ENCODE peak calls at places on chromosomes 1 and 21, in seven cellular contexts. P is kidney, K is OCI-LY7, B is cardiac fibroblast, O is esophagus squamous epithelium, G is heart right ventricle, M is heart left ventricle. V is an unnamed sample.

GRCh38 chr1:93715529-93716126 is 34.0 kb upstream of the BCAR3 start:
- DNase-seq in P (no peak), K (peak), B (peak), O (no peak), G (no peak), M (peak), V (peak)

GRCh38 chr1:168091063-168091462 is 45.7 kb downstream of the GPR161 start:
- DNase-seq in P (no peak), K (no peak), B (no peak), O (no peak), G (no peak), M (no peak), V (no peak)

GRCh38 chr1:184329962-184330868 is 56.6 kb upstream of the C1orf21 start:
- DNase-seq in P (no peak), K (no peak), B (peak), O (no peak), G (no peak), M (no peak), V (no peak)

GRCh38 chr1:166588741-166589140 is 250.5 kb upstream of the POGK start:
- DNase-seq in P (no peak), K (no peak), B (no peak), O (no peak), G (no peak), M (no peak), V (no peak)

GRCh38 chr21:44290327-44291077 is 4.8 kb downstream of the AIRE start:
- DNase-seq in P (peak), K (no peak), B (no peak), O (no peak), G (no peak), M (peak), V (no peak)

GRCh38 chr21:21003701-21004100 is 5.5 kb downstream of the NCAM2 start:
- DNase-seq in P (no peak), K (peak), B (peak), O (no peak), G (no peak), M (no peak), V (peak)

GRCh38 chr1:109170051-109170775 is 43.5 kb upstream of the SARS1 start:
- DNase-seq in P (no peak), K (no peak), B (peak), O (no peak), G (no peak), M (no peak), V (no peak)

GRCh38 chr1:195897072-195897471 is 711.2 kb downstream of the KCNT2 start:
- DNase-seq in P (no peak), K (no peak), B (no peak), O (no peak), G (no peak), M (no peak), V (no peak)

GRCh38 chr1:19799233-19799876 is 361 bp downstream of the TMCO4 start:
- DNase-seq in P (peak), K (peak), B (peak), O (peak), G (peak), M (peak), V (peak)

GRCh38 chr1:182328591-182328990 is 63.0 kb downstream of the GLUL start:
- DNase-seq in P (no peak), K (no peak), B (no peak), O (no peak), G (no peak), M (no peak), V (no peak)

GRCh38 chr1:6464514-6464836 is 1.5 kb downstream of the TNFRSF25 start:
- DNase-seq in P (peak), K (no peak), B (no peak), O (no peak), G (peak), M (peak), V (no peak)

GRCh38 chr1:203610061-203610460 is 16.6 kb upstream of the ATP2B4 start:
- DNase-seq in P (no peak), K (no peak), B (no peak), O (no peak), G (no peak), M (no peak), V (no peak)

GRCh38 chr1:31784356-31785019 is 20.3 kb upstream of the ADGRB2 start:
- DNase-seq in P (peak), K (no peak), B (no peak), O (no peak), G (no peak), M (no peak), V (no peak)

GRCh38 chr1:246782120-246782900 is 58.1 kb downstream of the SCCPDH start:
- DNase-seq in P (no peak), K (no peak), B (peak), O (no peak), G (peak), M (peak), V (no peak)

GRCh38 chr1:70617728-70618127 is 206.7 kb downstream of the CTH start:
- DNase-seq in P (no peak), K (no peak), B (no peak), O (no peak), G (no peak), M (no peak), V (no peak)

GRCh38 chr1:167904641-167905040 is 9.3 kb downstream of the ADCY10 start:
- DNase-seq in P (no peak), K (no peak), B (peak), O (no peak), G (no peak), M (no peak), V (no peak)

GRCh38 chr1:206723500-206724472 is 39.1 kb downstream of the MAPKAPK2 start:
- DNase-seq in P (peak), K (no peak), B (peak), O (no peak), G (peak), M (peak), V (no peak)

GRCh38 chr21:36388835-36389234 is 3.6 kb downstream of the CHAF1B start:
- DNase-seq in P (no peak), K (no peak), B (peak), O (no peak), G (no peak), M (no peak), V (peak)

GRCh38 chr1:21814241-21814918 is 2.3 kb downstream of the LDLRAD2 start:
- DNase-seq in P (peak), K (peak), B (no peak), O (no peak), G (no peak), M (no peak), V (peak)

GRCh38 chr1:235923466-235924008 is 56.8 kb upstream of the LYST start:
- DNase-seq in P (no peak), K (no peak), B (peak), O (no peak), G (no peak), M (no peak), V (peak)

GRCh38 chr21:17051054-17051453 is 461.8 kb upstream of the CXADR start:
- DNase-seq in P (no peak), K (no peak), B (no peak), O (no peak), G (no peak), M (no peak), V (no peak)

GRCh38 chr1:22530701-22531100 is 32.6 kb upstream of the EPHA8 start:
- DNase-seq in P (no peak), K (no peak), B (no peak), O (no peak), G (no peak), M (no peak), V (no peak)

GRCh38 chr1:182113879-182114626 is 52.5 kb upstream of the ZNF648 start:
- DNase-seq in P (no peak), K (no peak), B (no peak), O (no peak), G (no peak), M (no peak), V (no peak)

GRCh38 chr1:44810101-44810761 is 1.9 kb downstream of the BTBD19 start:
- DNase-seq in P (peak), K (peak), B (peak), O (no peak), G (peak), M (peak), V (peak)

GRCh38 chr1:116064616-116065015 is 46.6 kb upstream of the MAB21L3 start:
- DNase-seq in P (no peak), K (no peak), B (peak), O (no peak), G (no peak), M (no peak), V (no peak)

GRCh38 chr1:190436615-190437014 is 41.0 kb downstream of the BRINP3 start:
- DNase-seq in P (no peak), K (peak), B (peak), O (no peak), G (no peak), M (no peak), V (peak)

GRCh38 chr1:10814312-10814711 is 17.9 kb upstream of the CASZ1 start:
- DNase-seq in P (peak), K (no peak), B (no peak), O (no peak), G (no peak), M (no peak), V (no peak)

GRCh38 chr1:66778969-66779368 is 22.1 kb downstream of the INSL5 start:
- DNase-seq in P (no peak), K (no peak), B (peak), O (no peak), G (no peak), M (no peak), V (peak)

GRCh38 chr21:19981938-19982337 is 1016.3 kb upstream of the NCAM2 start:
- DNase-seq in P (no peak), K (no peak), B (no peak), O (no peak), G (no peak), M (no peak), V (no peak)

GRCh38 chr1:231866392-231867331 is 240.1 kb downstream of the DISC1 start:
- DNase-seq in P (no peak), K (peak), B (peak), O (no peak), G (peak), M (peak), V (peak)

GRCh38 chr1:215566556-215567490 is at the start of gene KCTD3:
- DNase-seq in P (peak), K (no peak), B (peak), O (no peak), G (peak), M (peak), V (peak)

GRCh38 chr1:198560093-198560638 is 19.7 kb upstream of the ATP6V1G3 start:
- DNase-seq in P (no peak), K (no peak), B (peak), O (no peak), G (no peak), M (no peak), V (no peak)

GRCh38 chr1:170704256-170704655 is 40.3 kb downstream of the PRRX1 start:
- DNase-seq in P (no peak), K (no peak), B (no peak), O (no peak), G (no peak), M (no peak), V (no peak)

GRCh38 chr1:32933742-32934322 is 30.8 kb downstream of the RNF19B start:
- DNase-seq in P (no peak), K (no peak), B (peak), O (no peak), G (no peak), M (no peak), V (no peak)

GRCh38 chr1:193846881-193847280 is 660.5 kb upstream of the B3GALT2 start:
- DNase-seq in P (no peak), K (no peak), B (no peak), O (no peak), G (no peak), M (no peak), V (no peak)

GRCh38 chr1:58143972-58144752 is 402.4 kb downstream of the OMA1 start:
- DNase-seq in P (no peak), K (no peak), B (no peak), O (no peak), G (no peak), M (no peak), V (no peak)

GRCh38 chr1:23371987-23372386 is 2.4 kb upstream of the ZNF436 start:
- DNase-seq in P (peak), K (no peak), B (no peak), O (no peak), G (no peak), M (no peak), V (no peak)

DNA sequence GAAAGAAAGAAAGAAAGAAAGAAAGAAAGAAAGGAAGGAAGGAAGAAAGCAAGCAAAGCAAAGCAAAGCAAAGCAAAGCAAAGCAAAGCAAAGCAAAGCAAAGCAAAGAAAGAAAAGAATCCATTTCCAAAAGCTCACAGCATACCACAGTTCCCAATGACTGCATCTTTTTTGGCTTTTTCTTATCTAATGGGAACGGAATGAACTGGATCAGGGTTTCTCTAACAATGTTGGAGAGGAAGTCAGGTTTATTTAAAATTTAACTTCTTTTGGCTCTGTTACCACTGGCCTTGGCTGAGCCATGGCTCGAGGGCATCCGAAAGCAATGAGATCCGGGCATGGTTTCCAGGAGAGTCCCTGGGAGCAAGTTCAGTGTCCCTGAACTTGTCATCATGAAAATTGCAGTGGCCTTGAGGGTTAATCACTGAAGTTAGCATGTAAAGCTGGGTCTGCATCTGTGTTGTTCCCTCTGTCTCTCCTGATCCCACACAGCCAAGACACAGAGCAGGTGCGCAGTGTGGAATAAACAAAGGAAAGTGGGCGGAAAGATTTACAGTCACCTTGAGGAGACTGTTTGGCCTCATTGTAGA is 34.6 kb upstream of the CTPS1 start:
- DNase-seq in P (no peak), K (no peak), B (peak), O (no peak), G (no peak), M (no peak), V (no peak)
- H3K4me3 ChIP-seq in P (no peak), K (no peak), B (no peak), O (no peak), G (no peak), M (no peak), V (no peak)

DNA sequence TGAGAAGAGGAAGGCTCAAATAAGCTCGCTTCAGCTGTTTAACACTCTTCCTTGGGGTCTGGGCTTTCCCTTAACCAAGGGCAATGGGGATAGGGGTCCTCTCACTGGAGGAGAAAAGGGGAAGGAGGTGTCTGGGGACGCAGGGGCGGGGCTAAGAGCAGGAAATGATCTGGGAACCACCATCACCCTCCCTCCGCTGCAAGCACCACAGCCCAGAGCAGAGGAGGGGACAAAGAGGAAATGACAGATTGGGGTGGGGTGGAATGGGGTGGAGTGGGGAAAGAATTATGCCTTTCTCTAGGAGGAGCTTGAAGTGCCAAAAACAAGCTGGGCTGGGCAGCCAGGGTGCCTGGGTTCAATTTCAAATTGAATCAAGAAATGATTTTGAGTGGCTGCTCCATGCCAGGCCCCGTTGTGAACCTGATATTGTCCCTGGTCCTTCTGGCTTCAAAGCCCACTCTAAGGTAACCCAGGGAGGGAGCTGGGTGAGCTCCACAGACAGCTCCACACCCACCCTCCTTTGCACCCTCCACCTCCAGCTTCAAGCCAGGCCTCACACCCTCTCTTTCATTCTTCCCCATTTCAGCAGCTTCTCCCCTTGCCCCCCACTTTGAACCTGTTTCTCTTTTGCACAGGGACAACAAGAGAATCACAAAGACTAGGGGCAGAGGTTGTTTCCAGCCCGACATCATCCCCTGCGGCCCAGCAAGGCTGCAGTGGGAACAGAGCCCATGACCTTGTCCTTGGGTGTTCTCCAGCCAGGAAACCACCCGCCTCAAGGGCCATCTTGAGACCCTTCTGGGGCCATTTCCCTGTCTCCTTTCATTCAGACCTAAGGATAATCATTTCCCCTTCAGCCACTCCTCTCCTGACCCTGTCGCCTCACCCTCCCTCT is 1.1 kb downstream of the ARHGAP30 start:
- DNase-seq in P (peak), K (peak), B (no peak), O (peak), G (peak), M (peak), V (peak)
- TF ChIP-seq CTCF in P (no peak), K (no peak), B (no peak), O (no peak), G (no peak), M (no peak), V (no peak)

DNA sequence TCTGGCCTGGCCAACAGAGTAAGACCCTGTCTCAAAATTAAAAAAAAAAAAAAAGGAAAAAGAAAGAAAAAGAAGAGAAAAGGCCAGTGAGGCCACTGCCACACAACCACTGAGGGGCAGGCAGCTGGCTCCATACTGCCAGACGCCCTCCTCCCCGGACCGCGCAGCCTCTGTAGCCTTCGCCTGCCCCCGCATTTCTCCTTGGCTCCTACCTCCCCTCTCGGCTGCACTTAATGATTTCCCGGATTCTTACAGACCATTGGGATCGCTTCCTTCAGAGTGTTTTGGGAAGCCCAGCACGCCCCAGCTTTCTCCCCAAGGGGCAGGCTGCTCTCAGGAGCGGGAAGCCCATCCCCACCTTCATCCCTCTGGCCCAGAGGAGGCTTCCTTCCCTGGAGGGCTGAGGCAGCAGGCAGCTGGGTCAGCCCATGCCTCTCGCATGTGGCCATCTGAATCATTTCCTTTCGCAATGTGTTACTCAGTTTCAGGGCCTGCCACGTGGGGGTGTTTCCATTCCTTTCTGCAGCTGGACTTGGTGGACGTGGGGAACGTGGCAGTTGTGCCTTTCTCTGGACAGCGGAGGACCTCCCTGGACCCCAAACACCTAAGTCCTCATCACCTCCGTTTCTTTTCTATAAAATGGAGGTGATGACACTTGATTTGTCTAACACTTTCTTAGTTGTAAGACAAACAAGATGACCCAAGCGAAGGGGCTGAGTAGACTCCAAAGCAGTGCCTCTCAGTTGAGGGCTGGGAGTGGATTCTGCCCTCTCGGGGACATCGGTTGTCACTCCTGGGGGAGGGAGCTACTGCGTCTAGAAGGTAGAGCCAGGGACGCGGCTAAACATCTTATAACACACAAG is 2.3 kb downstream of the SLC2A5 start:
- DNase-seq in P (no peak), K (peak), B (peak), O (no peak), G (peak), M (peak), V (peak)
- H3K4me3 ChIP-seq in P (no peak), K (peak), B (no peak), O (no peak), G (no peak), M (no peak), V (peak)

GRCh38 chr1:154998201-154998780 is 4.3 kb upstream of the ZBTB7B start:
- DNase-seq in P (peak), K (no peak), B (no peak), O (no peak), G (no peak), M (no peak), V (no peak)
- TF ChIP-seq CTCF in P (no peak), K (peak), B (peak), O (no peak), G (no peak), M (no peak), V (peak)

GRCh38 chr1:155000475-155000724 is 2.2 kb upstream of the ZBTB7B start:
- DNase-seq in P (peak), K (no peak), B (no peak), O (no peak), G (no peak), M (no peak), V (peak)
- H3K4me3 ChIP-seq in P (peak), K (peak), B (peak), O (peak), G (peak), M (peak), V (peak)

DNA sequence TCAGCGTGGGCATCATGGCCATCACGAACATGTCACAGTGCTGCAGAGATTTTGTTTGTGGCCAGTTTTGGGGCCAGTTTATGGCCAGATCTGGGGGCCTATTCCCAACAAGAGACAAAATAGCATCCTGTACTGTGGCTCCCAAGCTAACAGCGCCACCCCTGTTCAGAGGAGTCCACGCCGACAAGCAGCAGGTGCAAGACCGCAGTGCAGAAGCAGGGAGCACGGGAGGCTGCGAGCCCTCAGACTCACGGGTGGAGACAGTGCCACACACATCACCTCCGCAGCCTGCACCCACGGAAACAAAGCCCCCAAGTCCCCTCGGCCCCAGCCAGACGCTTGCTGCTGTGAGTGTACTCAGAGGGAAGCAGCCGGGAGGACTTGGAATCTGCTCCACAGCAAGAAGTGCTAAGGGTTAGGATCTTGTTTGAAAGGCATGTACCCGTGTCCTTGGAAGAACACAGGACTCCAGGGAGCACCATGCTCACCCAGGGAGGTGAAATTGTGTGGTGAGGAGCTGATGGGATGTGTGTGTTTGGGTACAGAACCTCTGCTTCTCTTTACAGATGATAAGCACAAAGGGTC is 7.1 kb downstream of the TCP10L start:
- DNase-seq in P (no peak), K (peak), B (peak), O (no peak), G (no peak), M (no peak), V (no peak)
- TF ChIP-seq CTCF in P (no peak), K (peak), B (peak), O (no peak), G (no peak), M (peak), V (no peak)

V was measured in GM12865.